ENCODE peak calls at places on chromosomes 2 and 18, in four cellular contexts. Q is left ventricle myocardium inferior, Z is pancreas, H is HCT116. S is an unnamed sample. For H3K4me1, the result is how much of the 10 kb centered on the place peaks cover.

GRCh38 chr18:26655614-26656400 is 107.5 kb upstream of the KCTD1 start:
- DNase-seq in Z (peak), Q (peak), H (no peak), S (peak)

GRCh38 chr2:110993557-110994231 is 127.0 kb upstream of the BCL2L11 start:
- DNase-seq in Q (no peak), H (no peak), Z (no peak), S (no peak)

GRCh38 chr2:173571021-173571821 is 216.5 kb downstream of the CDCA7 start:
- DNase-seq in H (peak), Q (no peak), Z (peak), S (no peak)

GRCh38 chr2:73972846-73973245 is 11.9 kb upstream of the TET3 start:
- DNase-seq in H (no peak), Q (no peak), Z (no peak), S (no peak)

GRCh38 chr18:46712406-46712805 is 44.4 kb downstream of the ST8SIA5 start:
- DNase-seq in Z (no peak), Q (no peak), H (no peak), S (no peak)

GRCh38 chr18:12336251-12336650 is 28.2 kb downstream of the TUBB6 start:
- DNase-seq in Z (no peak), H (no peak), Q (no peak), S (no peak)

GRCh38 chr18:23835506-23835905 is 146.3 kb downstream of the LAMA3 start:
- DNase-seq in Q (no peak), H (no peak), Z (no peak), S (no peak)

GRCh38 chr2:5664197-5664728 is 27.9 kb upstream of the SOX11 start:
- DNase-seq in Z (no peak), Q (no peak), H (no peak), S (no peak)

GRCh38 chr18:73528066-73528465 is 619.6 kb downstream of the FBXO15 start:
- DNase-seq in Q (no peak), Z (no peak), H (no peak), S (no peak)

GRCh38 chr18:68564961-68565360 is 149.9 kb downstream of the TMX3 start:
- DNase-seq in Q (no peak), H (no peak), Z (no peak), S (no peak)

GRCh38 chr2:196464311-196464710 is 175.2 kb upstream of the CCDC150 start:
- DNase-seq in Z (no peak), H (no peak), Q (no peak), S (no peak)

GRCh38 chr2:233085839-233086150 is 25.7 kb downstream of the INPP5D start:
- DNase-seq in Q (no peak), Z (no peak), H (no peak), S (no peak)
- H3K4me1 ChIP-seq in Q (under half), Z (under half), H (under half), S (under half)

GRCh38 chr2:201138401-201138970 is 22.5 kb downstream of the CFLAR start:
- DNase-seq in H (no peak), Z (no peak), Q (no peak), S (no peak)
- H3K4me3 ChIP-seq in H (no peak), Z (no peak), Q (peak), S (no peak)

GRCh38 chr2:205706769-205707375 is 24.6 kb downstream of the NRP2 start:
- DNase-seq in Q (peak), H (no peak), Z (no peak), S (peak)
- H3K4me1 ChIP-seq in Q (half or more), H (under half), Z (under half), S (under half)

DNA sequence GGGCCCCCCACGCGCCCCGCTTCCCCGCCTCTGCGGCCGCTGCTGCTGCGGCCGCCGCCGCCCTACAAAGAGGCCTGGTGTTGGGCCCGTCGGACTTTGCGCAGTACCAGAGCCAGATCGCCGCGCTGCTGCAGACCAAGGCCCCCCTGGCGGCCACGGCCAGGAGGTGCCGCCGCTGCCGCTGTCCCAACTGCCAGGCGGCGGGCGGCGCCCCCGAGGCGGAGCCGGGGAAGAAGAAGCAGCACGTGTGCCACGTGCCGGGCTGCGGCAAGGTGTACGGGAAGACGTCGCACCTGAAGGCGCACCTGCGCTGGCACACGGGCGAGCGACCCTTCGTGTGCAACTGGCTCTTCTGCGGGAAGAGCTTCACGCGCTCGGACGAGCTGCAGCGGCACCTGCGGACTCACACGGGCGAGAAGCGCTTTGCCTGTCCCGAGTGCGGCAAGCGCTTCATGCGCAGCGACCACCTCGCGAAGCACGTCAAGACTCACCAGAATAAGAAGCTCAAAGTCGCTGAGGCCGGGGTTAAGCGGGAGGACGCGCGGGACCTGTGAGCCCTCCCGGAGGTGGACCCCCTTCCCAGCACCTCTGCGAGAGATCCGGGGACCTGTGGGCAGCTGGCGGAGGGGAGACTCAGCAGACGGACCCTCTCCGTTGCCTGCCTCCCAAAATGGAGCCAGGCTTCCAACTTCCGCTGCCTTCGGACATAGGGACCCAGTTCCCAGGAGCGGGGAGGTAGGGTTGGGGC is 1.9 kb downstream of the SP5 start:
- DNase-seq in H (no peak), Z (no peak), Q (peak), S (peak)
- H3K4me3 ChIP-seq in H (no peak), Z (no peak), Q (peak), S (no peak)

GRCh38 chr2:62202729-62203128 is 6.8 kb downstream of the B3GNT2 start:
- DNase-seq in H (no peak), Q (no peak), Z (no peak), S (no peak)

GRCh38 chr2:62205554-62205953 is 9.6 kb downstream of the B3GNT2 start:
- DNase-seq in Z (no peak), H (no peak), Q (no peak), S (no peak)

GRCh38 chr2:62203459-62203858 is 7.5 kb downstream of the B3GNT2 start:
- DNase-seq in H (no peak), Q (no peak), Z (no peak), S (no peak)

GRCh38 chr2:62206024-62206423 is 10.1 kb downstream of the B3GNT2 start:
- DNase-seq in Q (no peak), Z (no peak), H (no peak), S (no peak)

DNA sequence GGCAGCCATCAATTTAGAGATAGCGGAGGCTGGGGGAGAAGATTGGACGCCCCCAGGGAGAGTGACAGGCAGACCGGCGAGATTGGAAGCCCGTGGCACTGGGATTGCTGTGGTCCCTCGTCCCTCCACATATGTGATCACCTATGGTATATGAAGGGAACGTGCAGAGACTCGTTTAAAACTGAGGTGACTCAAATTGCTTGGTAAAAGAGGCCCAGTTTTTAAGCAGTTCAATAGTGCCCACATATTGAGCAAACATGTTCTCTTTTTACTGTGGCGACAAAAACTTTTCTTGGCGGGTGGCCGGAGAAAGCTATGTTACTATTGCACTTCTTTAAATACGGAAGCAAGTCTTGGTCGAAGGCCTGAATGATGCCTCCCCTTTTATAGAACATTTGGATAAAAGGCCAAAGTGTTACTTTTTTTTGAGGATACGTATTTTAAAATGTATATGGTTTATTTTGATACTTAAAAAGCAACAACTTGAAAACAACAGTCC is 9.1 kb downstream of the B3GNT2 start:
- DNase-seq in H (no peak), Q (no peak), Z (no peak), S (no peak)
- H3K4me1 ChIP-seq in H (under half), Q (half or more), Z (under half), S (under half)

DNA sequence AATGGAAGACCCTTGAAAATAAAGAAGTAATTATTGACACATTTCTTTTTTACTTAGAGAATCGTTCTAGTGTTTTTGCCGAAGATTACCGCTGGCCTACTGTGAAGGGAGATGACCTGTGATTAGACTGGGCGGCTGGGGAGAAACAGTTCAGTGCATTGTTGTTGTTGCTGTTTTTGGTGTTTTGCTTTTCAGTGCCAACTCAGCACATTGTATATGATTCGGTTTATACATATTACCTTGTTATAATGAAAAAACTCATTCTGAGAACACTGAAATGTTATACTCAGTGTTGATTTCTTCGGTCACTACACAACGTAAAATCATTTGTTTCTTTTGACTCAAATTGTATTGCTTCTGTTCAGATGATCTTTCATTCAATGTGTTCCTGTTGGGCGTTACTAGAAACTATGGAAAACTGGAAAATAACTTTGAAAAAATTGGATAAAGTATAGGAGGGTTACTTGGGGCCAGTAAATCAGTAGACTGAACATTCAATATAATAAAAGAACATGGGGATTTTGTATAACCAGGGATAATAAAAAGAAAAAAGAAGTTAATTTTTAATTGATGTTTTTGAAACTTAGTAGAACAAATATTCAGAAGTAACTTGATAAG is 3.3 kb downstream of the PMAIP1 start:
- DNase-seq in Z (no peak), H (no peak), Q (no peak), S (peak)
- H3K4me3 ChIP-seq in Z (no peak), H (no peak), Q (no peak), S (no peak)

GRCh38 chr2:109246176-109246575 is 117.2 kb downstream of the SH3RF3 start:
- DNase-seq in Q (no peak), H (no peak), Z (no peak), S (no peak)
- H3K4me1 ChIP-seq in Q (half or more), H (under half), Z (under half), S (under half)

GRCh38 chr2:96114546-96114902 is 1.8 kb downstream of the ADRA2B start:
- DNase-seq in H (no peak), Z (no peak), Q (peak), S (peak)

GRCh38 chr2:96116424-96116878 is at the start of gene ADRA2B:
- DNase-seq in Z (peak), H (peak), Q (peak), S (peak)

GRCh38 chr2:96116879-96117533 is 635 bp upstream of the ADRA2B start:
- DNase-seq in Q (peak), H (no peak), Z (peak), S (peak)

GRCh38 chr2:96114903-96115581 is 1.3 kb downstream of the ADRA2B start:
- DNase-seq in Z (no peak), H (no peak), Q (peak), S (peak)

DNA sequence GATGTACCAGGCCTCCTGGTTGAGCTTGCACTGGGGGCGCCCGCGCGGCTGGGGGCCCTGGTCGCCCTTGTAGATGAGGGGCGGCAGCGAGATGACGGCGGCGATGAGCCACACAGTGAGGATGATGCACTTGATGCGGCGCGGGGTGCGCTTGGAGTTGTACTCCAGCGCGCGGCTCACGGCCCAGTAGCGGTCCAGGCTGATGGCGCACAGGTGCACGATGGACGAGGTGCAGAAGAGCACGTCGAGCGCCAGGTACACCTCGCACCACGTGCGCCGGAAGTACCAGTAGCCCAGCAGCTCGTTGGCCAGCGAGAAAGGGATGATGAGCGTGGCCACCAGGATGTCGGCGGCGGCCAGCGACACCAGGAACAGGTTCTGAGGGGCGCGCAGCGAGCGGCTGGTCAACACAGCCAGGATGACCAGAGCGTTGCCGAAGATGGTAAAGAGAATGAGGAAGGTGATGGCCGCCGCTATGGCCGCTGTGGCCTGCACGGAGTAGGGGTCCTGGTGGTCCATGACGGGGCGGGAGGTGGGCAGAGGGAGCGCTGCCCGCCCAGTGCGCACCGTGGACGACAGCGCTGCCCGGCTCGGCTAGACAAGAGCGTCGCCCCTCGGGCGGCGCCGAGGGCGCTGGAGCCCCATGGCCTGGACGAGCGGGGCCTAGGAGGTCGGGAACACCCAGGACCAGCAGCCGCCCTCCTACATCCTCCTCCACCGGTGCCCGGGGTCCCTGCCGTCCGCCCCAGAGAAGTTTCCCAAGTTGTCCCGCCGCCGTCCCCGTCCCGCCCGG is 544 bp downstream of the ADRA2B start:
- DNase-seq in H (no peak), Z (no peak), Q (peak), S (peak)
- H3K4me3 ChIP-seq in H (peak), Z (peak), Q (peak), S (peak)